ENCODE peak calls at places on chromosomes 16 and 17, in four cellular contexts. D is ELF-1, F is BJ, W is GM04504. L is an unnamed sample.

GRCh38 chr16:56589141-56590039 is at the start of gene MT3:
- DNase-seq in W (no peak), F (no peak), D (peak), L (no peak)

GRCh38 chr16:2282866-2283555 is 15.1 kb upstream of the RNPS1 start:
- DNase-seq in F (no peak), D (no peak), W (no peak), L (no peak)

GRCh38 chr17:37708008-37708615 is 36.7 kb downstream of the HNF1B start:
- DNase-seq in F (no peak), W (no peak), D (no peak), L (no peak)

GRCh38 chr17:2267354-2267753 is 36.2 kb downstream of the SMG6 start:
- DNase-seq in F (no peak), D (no peak), W (no peak), L (no peak)

GRCh38 chr17:47806026-47806912 is 15.3 kb downstream of the OSBPL7 start:
- DNase-seq in F (no peak), W (no peak), D (no peak), L (no peak)

GRCh38 chr17:7929158-7930029 is at the start of gene KCNAB3:
- DNase-seq in W (peak), D (peak), F (no peak), L (no peak)

GRCh38 chr17:42682400-42683384 is at the start of gene CNTNAP1:
- DNase-seq in D (peak), F (no peak), W (no peak), L (peak)

GRCh38 chr17:732788-733720 is 658 bp downstream of the TLCD3A start:
- DNase-seq in F (no peak), W (no peak), D (peak), L (no peak)

GRCh38 chr16:65057184-65057583 is 64.7 kb downstream of the CDH11 start:
- DNase-seq in F (no peak), W (no peak), D (no peak), L (no peak)

L was measured in tibial artery.